ENCODE peak calls at places on chromosomes 12 and 14, in ten cellular contexts. N is left lung; A is lung; B is ascending aorta; G is right lobe of liver; I is CD8-positive, alpha-beta T cell; M is bronchial epithelial cell; V is H7; T is gastrocnemius medialis; U is upper lobe of left lung. R is an unnamed sample. For H3K27me3 and H3K36me3, the result is how much of the 10 kb centered on the place peaks cover.

GRCh38 chr12:7131502-7131866 is 1.3 kb downstream of the CLSTN3 start:
- DNase-seq in N (no peak), A (no peak), B (no peak), G (no peak), I (peak), M (no peak), V (no peak), T (no peak), U (no peak), R (no peak)

GRCh38 chr12:20445693-20446092 is 77.4 kb downstream of the PDE3A start:
- DNase-seq in N (no peak), A (no peak), B (no peak), G (no peak), I (no peak), M (no peak), V (no peak), T (no peak), U (no peak), R (no peak)

GRCh38 chr12:106133136-106134087 is 5.3 kb downstream of the NUAK1 start:
- DNase-seq in N (no peak), A (no peak), B (no peak), G (no peak), I (no peak), M (peak), V (peak), T (no peak), U (no peak), R (no peak)

GRCh38 chr14:52315355-52315718 is 1.2 kb downstream of the PTGER2 start:
- DNase-seq in N (no peak), A (no peak), B (no peak), G (no peak), I (peak), M (no peak), V (no peak), T (no peak), U (no peak), R (no peak)

GRCh38 chr14:88667555-88668273 is 104.9 kb downstream of the ZC3H14 start:
- DNase-seq in N (no peak), A (peak), B (no peak), G (no peak), I (peak), M (peak), V (peak), T (peak), U (peak), R (peak)

GRCh38 chr14:102086346-102086971 is 385 bp downstream of the HSP90AA1 start:
- DNase-seq in N (peak), A (no peak), B (no peak), G (no peak), I (peak), M (peak), V (peak), T (no peak), U (peak), R (peak)

GRCh38 chr12:111715242-111715641 is 29.4 kb downstream of the ACAD10 start:
- DNase-seq in N (no peak), A (no peak), B (no peak), G (no peak), I (no peak), M (no peak), V (no peak), T (peak), U (no peak), R (no peak)

GRCh38 chr14:104680806-104681688 is 8.4 kb upstream of the INF2 start:
- DNase-seq in N (peak), A (no peak), B (peak), G (peak), I (no peak), M (peak), V (no peak), T (peak), U (peak), R (peak)

GRCh38 chr12:40988831-40989230 is 199.3 kb upstream of the PDZRN4 start:
- DNase-seq in N (no peak), A (no peak), B (no peak), G (no peak), I (no peak), M (no peak), V (no peak), T (no peak), U (no peak), R (no peak)

GRCh38 chr14:50335989-50336391 is 23.9 kb downstream of the DMAC2L start:
- DNase-seq in N (no peak), A (no peak), B (no peak), G (peak), I (no peak), M (no peak), V (no peak), T (no peak), U (peak), R (no peak)

GRCh38 chr12:49059063-49059384 is 1.6 kb downstream of the KMT2D start:
- DNase-seq in N (no peak), A (no peak), B (no peak), G (no peak), I (no peak), M (no peak), V (peak), T (no peak), U (no peak), R (no peak)

GRCh38 chr12:11106288-11106687 is 14.2 kb upstream of the TAS2R43 start:
- DNase-seq in N (no peak), A (no peak), B (no peak), G (no peak), I (no peak), M (no peak), V (no peak), T (no peak), U (no peak), R (no peak)

GRCh38 chr14:20553024-20553423 is 7.8 kb downstream of the RNASE9 start:
- DNase-seq in N (no peak), A (no peak), B (no peak), G (no peak), I (no peak), M (no peak), V (no peak), T (no peak), U (no peak), R (no peak)

GRCh38 chr12:11823043-11823442 is 173.6 kb downstream of the ETV6 start:
- DNase-seq in N (no peak), A (no peak), B (no peak), G (no peak), I (no peak), M (no peak), V (no peak), T (no peak), U (no peak), R (no peak)

DNA sequence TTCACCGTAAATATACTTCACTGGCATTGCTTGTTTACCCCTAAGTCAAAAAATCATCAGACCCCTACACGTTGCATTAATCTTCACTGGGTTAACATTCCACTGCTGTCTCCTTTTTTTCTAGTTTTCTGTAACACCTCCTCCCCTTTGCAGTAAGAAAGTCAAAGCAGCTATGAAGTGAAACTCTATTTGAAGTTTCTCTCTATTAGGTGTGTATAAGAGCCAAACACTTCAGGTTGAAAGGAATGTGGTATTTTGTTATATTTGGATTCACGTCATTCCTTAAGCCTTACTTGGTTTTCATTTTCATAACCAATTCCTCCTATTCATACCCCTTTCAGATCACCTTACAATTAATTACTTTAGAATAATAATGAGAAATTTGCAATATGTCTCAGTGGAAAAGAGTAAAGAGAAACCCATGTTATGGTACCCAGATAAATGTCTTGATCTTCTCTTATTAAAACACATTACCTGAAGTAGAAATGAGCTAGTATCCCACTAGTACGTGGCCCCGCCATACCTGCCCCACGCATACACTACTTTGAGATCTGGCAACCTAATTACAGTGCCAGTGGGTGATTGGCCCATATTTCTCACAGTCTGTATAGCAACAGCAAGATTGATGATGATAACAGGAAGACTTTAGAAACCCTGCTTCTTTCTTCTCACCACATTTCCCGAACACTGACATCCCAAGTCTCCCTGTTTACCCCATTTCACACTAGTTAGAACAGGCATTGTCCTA is 236.5 kb upstream of the RGS6 start:
- DNase-seq in N (no peak), A (no peak), B (no peak), G (no peak), I (no peak), M (no peak), V (no peak), T (no peak), U (no peak), R (no peak)
- H3K4me3 ChIP-seq in N (no peak), A (no peak), B (no peak), G (no peak), I (no peak), M (no peak), V (no peak), T (no peak), U (no peak), R (no peak)

DNA sequence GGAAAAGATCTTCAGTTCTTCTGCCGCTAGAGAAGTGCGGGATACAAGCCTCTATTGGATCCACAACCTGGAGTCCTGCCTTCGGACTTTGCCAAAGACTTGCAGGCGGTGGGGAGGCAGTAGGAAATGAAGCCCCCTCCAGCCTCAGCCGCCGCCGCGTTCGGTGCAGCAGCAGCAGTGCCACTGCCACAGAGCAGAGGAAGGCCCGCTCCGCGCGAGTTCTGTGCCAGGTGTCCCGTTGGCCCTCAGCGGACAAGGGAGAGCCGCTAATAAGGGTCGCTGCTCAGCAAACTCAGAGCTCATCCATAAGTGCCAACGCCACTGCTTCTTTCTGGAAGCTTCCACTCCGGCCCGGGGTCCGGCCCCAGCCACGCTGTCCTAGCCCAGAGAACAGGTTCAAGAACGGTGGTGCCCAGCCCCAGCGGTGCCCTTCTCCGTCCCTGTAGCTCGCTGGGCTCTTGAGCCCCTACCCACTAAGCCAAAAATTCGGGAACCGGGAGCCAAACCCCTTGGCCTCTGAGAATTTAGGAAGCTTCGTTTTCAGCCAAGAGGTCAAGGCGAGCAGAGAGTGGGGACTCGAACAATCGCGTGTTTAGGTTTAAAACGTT is 6.4 kb downstream of the SIX1 start:
- DNase-seq in N (no peak), A (no peak), B (no peak), G (no peak), I (no peak), M (no peak), V (no peak), T (peak), U (no peak), R (no peak)
- H3K27me3 ChIP-seq in N (half or more), A (under half), B (under half), G (under half), I (under half), M (under half), V (half or more), T (under half), U (under half), R (under half)

GRCh38 chr12:51986834-51987233 is 19.9 kb upstream of the TAMALIN start:
- DNase-seq in N (no peak), A (no peak), B (no peak), G (no peak), I (no peak), M (no peak), V (no peak), T (no peak), U (no peak), R (no peak)
- H3K36me3 ChIP-seq in N (under half), A (under half), B (half or more), G (under half), I (under half), M (under half), V (under half), T (under half), U (under half), R (under half)

GRCh38 chr12:99745895-99746294 is 98.3 kb downstream of the GARIN6 start:
- DNase-seq in N (no peak), A (no peak), B (no peak), G (no peak), I (no peak), M (no peak), V (no peak), T (no peak), U (no peak), R (no peak)
- H3K4me3 ChIP-seq in N (no peak), A (no peak), B (no peak), G (no peak), I (no peak), M (no peak), V (no peak), T (no peak), U (no peak), R (no peak)

GRCh38 chr12:128267651-128268347 is 829 bp downstream of the TMEM132C start:
- DNase-seq in N (no peak), A (no peak), B (no peak), G (no peak), I (no peak), M (no peak), V (peak), T (no peak), U (no peak), R (no peak)

GRCh38 chr12:128269108-128269713 is 2.2 kb downstream of the TMEM132C start:
- DNase-seq in N (no peak), A (no peak), B (no peak), G (no peak), I (no peak), M (no peak), V (peak), T (no peak), U (no peak), R (no peak)

GRCh38 chr12:128266559-128267245 is at the start of gene TMEM132C:
- DNase-seq in N (no peak), A (no peak), B (no peak), G (no peak), I (no peak), M (no peak), V (no peak), T (no peak), U (no peak), R (no peak)

GRCh38 chr12:128267246-128267622 is 264 bp downstream of the TMEM132C start:
- DNase-seq in N (no peak), A (no peak), B (no peak), G (no peak), I (no peak), M (no peak), V (peak), T (no peak), U (no peak), R (no peak)

GRCh38 chr12:128268348-128268725 is 1.4 kb downstream of the TMEM132C start:
- DNase-seq in N (no peak), A (no peak), B (no peak), G (no peak), I (no peak), M (no peak), V (peak), T (no peak), U (no peak), R (no peak)
- H3K27me3 ChIP-seq in N (half or more), A (under half), B (under half), G (under half), I (under half), M (under half), V (half or more), T (under half), U (under half), R (under half)